ENCODE peak calls at places on chromosomes 2 and 18, in six cellular contexts. J is renal cortical epithelial cell, N is kidney epithelial cell, Y is DMS79 treated with DMSO at 0.1 percent for 48 hours, S is T-helper 2 cell, Q is epithelial cell of proximal tubule. X is an unnamed sample.

GRCh38 chr2:215843579-215843978 is 169.8 kb downstream of the MREG start:
- DNase-seq in J (peak), N (peak), Y (no peak), S (no peak), Q (peak), X (no peak)

GRCh38 chr18:77320960-77321559 is 71.4 kb downstream of the GALR1 start:
- DNase-seq in J (no peak), N (no peak), Y (peak), S (no peak), Q (no peak), X (no peak)

GRCh38 chr2:15811367-15811766 is 129.0 kb upstream of the MYCN start:
- DNase-seq in J (peak), N (peak), Y (no peak), S (no peak), Q (peak), X (no peak)

GRCh38 chr2:146108993-146109392 is 1589.1 kb upstream of the ZEB2 start:
- DNase-seq in J (no peak), N (no peak), Y (no peak), S (no peak), Q (no peak), X (no peak)

GRCh38 chr2:218719457-218719856 is 8.8 kb downstream of the TTLL4 start:
- DNase-seq in J (no peak), N (no peak), Y (no peak), S (no peak), Q (no peak), X (no peak)

GRCh38 chr2:65800998-65801397 is 368.6 kb upstream of the SPRED2 start:
- DNase-seq in J (no peak), N (no peak), Y (no peak), S (no peak), Q (no peak), X (no peak)

GRCh38 chr2:108084311-108084710 is 98.0 kb downstream of the SLC5A7 start:
- DNase-seq in J (no peak), N (no peak), Y (no peak), S (no peak), Q (no peak), X (no peak)

GRCh38 chr2:45973426-45973825 is 322.0 kb downstream of the PRKCE start:
- DNase-seq in J (no peak), N (no peak), Y (no peak), S (no peak), Q (no peak), X (no peak)

GRCh38 chr2:189267925-189268579 is 88.5 kb upstream of the COL5A2 start:
- DNase-seq in J (no peak), N (no peak), Y (no peak), S (no peak), Q (no peak), X (no peak)

X was measured in BE2C.